ENCODE peak calls at places on chromosome 21, in seven cellular contexts. One of them, this sample, is unnamed.

GRCh38 chr21:32611471-32611997 is 643 bp downstream of the CFAP298 start:
- DNase-seq in nephron progenitor cell: peak
- DNase-seq in activated CD4-positive, alpha-beta T cell treated with anti-CD3 and anti-CD28 coated beads, Interleukin-2, amount 50 U/mL, for 24 hours: no peak
- DNase-seq in NCI-H1417: peak
- DNase-seq in choroid plexus epithelial cell: peak
- DNase-seq in HEK293T: peak
- DNase-seq in G401: no peak
- DNase-seq in this sample: peak

GRCh38 chr21:42383331-42383730 is 12.5 kb downstream of the TMPRSS3 start:
- DNase-seq in nephron progenitor cell: no peak
- DNase-seq in activated CD4-positive, alpha-beta T cell treated with anti-CD3 and anti-CD28 coated beads, Interleukin-2, amount 50 U/mL, for 24 hours: no peak
- DNase-seq in NCI-H1417: no peak
- DNase-seq in choroid plexus epithelial cell: no peak
- DNase-seq in HEK293T: no peak
- DNase-seq in G401: no peak
- DNase-seq in this sample: no peak

GRCh38 chr21:37463083-37463780 is 96.7 kb downstream of the DYRK1A start:
- DNase-seq in nephron progenitor cell: peak
- DNase-seq in activated CD4-positive, alpha-beta T cell treated with anti-CD3 and anti-CD28 coated beads, Interleukin-2, amount 50 U/mL, for 24 hours: no peak
- DNase-seq in NCI-H1417: peak
- DNase-seq in choroid plexus epithelial cell: peak
- DNase-seq in HEK293T: no peak
- DNase-seq in G401: peak
- DNase-seq in this sample: no peak

GRCh38 chr21:20451051-20451450 is 547.2 kb upstream of the NCAM2 start:
- DNase-seq in nephron progenitor cell: no peak
- DNase-seq in activated CD4-positive, alpha-beta T cell treated with anti-CD3 and anti-CD28 coated beads, Interleukin-2, amount 50 U/mL, for 24 hours: no peak
- DNase-seq in NCI-H1417: no peak
- DNase-seq in choroid plexus epithelial cell: peak
- DNase-seq in HEK293T: no peak
- DNase-seq in G401: no peak
- DNase-seq in this sample: no peak

GRCh38 chr21:42079008-42079938 is 8.2 kb downstream of the UMODL1 start:
- DNase-seq in nephron progenitor cell: no peak
- DNase-seq in activated CD4-positive, alpha-beta T cell treated with anti-CD3 and anti-CD28 coated beads, Interleukin-2, amount 50 U/mL, for 24 hours: no peak
- DNase-seq in NCI-H1417: no peak
- DNase-seq in choroid plexus epithelial cell: no peak
- DNase-seq in HEK293T: no peak
- DNase-seq in G401: no peak
- DNase-seq in this sample: no peak

GRCh38 chr21:43207868-43208267 is 39.1 kb downstream of the CRYAA start:
- DNase-seq in nephron progenitor cell: no peak
- DNase-seq in activated CD4-positive, alpha-beta T cell treated with anti-CD3 and anti-CD28 coated beads, Interleukin-2, amount 50 U/mL, for 24 hours: no peak
- DNase-seq in NCI-H1417: no peak
- DNase-seq in choroid plexus epithelial cell: no peak
- DNase-seq in HEK293T: no peak
- DNase-seq in G401: no peak
- DNase-seq in this sample: no peak

GRCh38 chr21:37675202-37675801 is 241.0 kb downstream of the KCNJ6 start:
- DNase-seq in nephron progenitor cell: peak
- DNase-seq in activated CD4-positive, alpha-beta T cell treated with anti-CD3 and anti-CD28 coated beads, Interleukin-2, amount 50 U/mL, for 24 hours: peak
- DNase-seq in NCI-H1417: peak
- DNase-seq in choroid plexus epithelial cell: peak
- DNase-seq in HEK293T: peak
- DNase-seq in G401: peak
- DNase-seq in this sample: peak

GRCh38 chr21:44288251-44289110 is 2.8 kb downstream of the AIRE start:
- DNase-seq in nephron progenitor cell: no peak
- DNase-seq in activated CD4-positive, alpha-beta T cell treated with anti-CD3 and anti-CD28 coated beads, Interleukin-2, amount 50 U/mL, for 24 hours: no peak
- DNase-seq in NCI-H1417: no peak
- DNase-seq in choroid plexus epithelial cell: no peak
- DNase-seq in HEK293T: no peak
- DNase-seq in G401: no peak
- DNase-seq in this sample: no peak

GRCh38 chr21:17519965-17520364 is 7.1 kb downstream of the CXADR start:
- DNase-seq in nephron progenitor cell: no peak
- DNase-seq in activated CD4-positive, alpha-beta T cell treated with anti-CD3 and anti-CD28 coated beads, Interleukin-2, amount 50 U/mL, for 24 hours: no peak
- DNase-seq in NCI-H1417: no peak
- DNase-seq in choroid plexus epithelial cell: no peak
- DNase-seq in HEK293T: no peak
- DNase-seq in G401: no peak
- DNase-seq in this sample: no peak

GRCh38 chr21:24118738-24119470 is 1488.4 kb downstream of the MRPL39 start:
- DNase-seq in nephron progenitor cell: no peak
- DNase-seq in activated CD4-positive, alpha-beta T cell treated with anti-CD3 and anti-CD28 coated beads, Interleukin-2, amount 50 U/mL, for 24 hours: no peak
- DNase-seq in NCI-H1417: no peak
- DNase-seq in choroid plexus epithelial cell: peak
- DNase-seq in HEK293T: no peak
- DNase-seq in G401: no peak
- DNase-seq in this sample: no peak

GRCh38 chr21:39048574-39048973 is 134.7 kb downstream of the PSMG1 start:
- DNase-seq in nephron progenitor cell: no peak
- DNase-seq in activated CD4-positive, alpha-beta T cell treated with anti-CD3 and anti-CD28 coated beads, Interleukin-2, amount 50 U/mL, for 24 hours: no peak
- DNase-seq in NCI-H1417: no peak
- DNase-seq in choroid plexus epithelial cell: peak
- DNase-seq in HEK293T: no peak
- DNase-seq in G401: no peak
- DNase-seq in this sample: no peak

GRCh38 chr21:33848252-33848953 is 67.2 kb downstream of the ATP5PO start:
- DNase-seq in nephron progenitor cell: no peak
- DNase-seq in activated CD4-positive, alpha-beta T cell treated with anti-CD3 and anti-CD28 coated beads, Interleukin-2, amount 50 U/mL, for 24 hours: no peak
- DNase-seq in NCI-H1417: peak
- DNase-seq in choroid plexus epithelial cell: no peak
- DNase-seq in HEK293T: no peak
- DNase-seq in G401: no peak
- DNase-seq in this sample: peak

GRCh38 chr21:29546071-29546470 is 247.3 kb downstream of the BACH1 start:
- DNase-seq in nephron progenitor cell: no peak
- DNase-seq in activated CD4-positive, alpha-beta T cell treated with anti-CD3 and anti-CD28 coated beads, Interleukin-2, amount 50 U/mL, for 24 hours: no peak
- DNase-seq in NCI-H1417: no peak
- DNase-seq in choroid plexus epithelial cell: no peak
- DNase-seq in HEK293T: no peak
- DNase-seq in G401: no peak
- DNase-seq in this sample: no peak

GRCh38 chr21:32994305-32994704 is 31.4 kb upstream of the OLIG2 start:
- DNase-seq in nephron progenitor cell: no peak
- DNase-seq in activated CD4-positive, alpha-beta T cell treated with anti-CD3 and anti-CD28 coated beads, Interleukin-2, amount 50 U/mL, for 24 hours: no peak
- DNase-seq in NCI-H1417: no peak
- DNase-seq in choroid plexus epithelial cell: peak
- DNase-seq in HEK293T: peak
- DNase-seq in G401: no peak
- DNase-seq in this sample: no peak

GRCh38 chr21:43716376-43717165 is 2.4 kb upstream of the PDXK start:
- DNase-seq in nephron progenitor cell: no peak
- DNase-seq in activated CD4-positive, alpha-beta T cell treated with anti-CD3 and anti-CD28 coated beads, Interleukin-2, amount 50 U/mL, for 24 hours: no peak
- DNase-seq in NCI-H1417: no peak
- DNase-seq in choroid plexus epithelial cell: no peak
- DNase-seq in HEK293T: no peak
- DNase-seq in G401: no peak
- DNase-seq in this sample: no peak

GRCh38 chr21:45747802-45748445 is 104.4 kb downstream of the PCBP3 start:
- DNase-seq in nephron progenitor cell: no peak
- DNase-seq in activated CD4-positive, alpha-beta T cell treated with anti-CD3 and anti-CD28 coated beads, Interleukin-2, amount 50 U/mL, for 24 hours: no peak
- DNase-seq in NCI-H1417: peak
- DNase-seq in choroid plexus epithelial cell: no peak
- DNase-seq in HEK293T: no peak
- DNase-seq in G401: peak
- DNase-seq in this sample: peak

GRCh38 chr21:34642211-34643075 is 26.4 kb upstream of the CLIC6 start:
- DNase-seq in nephron progenitor cell: no peak
- DNase-seq in activated CD4-positive, alpha-beta T cell treated with anti-CD3 and anti-CD28 coated beads, Interleukin-2, amount 50 U/mL, for 24 hours: no peak
- DNase-seq in NCI-H1417: no peak
- DNase-seq in choroid plexus epithelial cell: peak
- DNase-seq in HEK293T: no peak
- DNase-seq in G401: no peak
- DNase-seq in this sample: no peak

GRCh38 chr21:33441489-33442477 is 38.0 kb downstream of the TMEM50B start:
- DNase-seq in nephron progenitor cell: peak
- DNase-seq in activated CD4-positive, alpha-beta T cell treated with anti-CD3 and anti-CD28 coated beads, Interleukin-2, amount 50 U/mL, for 24 hours: no peak
- DNase-seq in NCI-H1417: peak
- DNase-seq in choroid plexus epithelial cell: peak
- DNase-seq in HEK293T: no peak
- DNase-seq in G401: no peak
- DNase-seq in this sample: peak

GRCh38 chr21:44407493-44407892 is 47.8 kb upstream of the LRRC3 start:
- DNase-seq in nephron progenitor cell: no peak
- DNase-seq in activated CD4-positive, alpha-beta T cell treated with anti-CD3 and anti-CD28 coated beads, Interleukin-2, amount 50 U/mL, for 24 hours: no peak
- DNase-seq in NCI-H1417: no peak
- DNase-seq in choroid plexus epithelial cell: no peak
- DNase-seq in HEK293T: no peak
- DNase-seq in G401: no peak
- DNase-seq in this sample: no peak

GRCh38 chr21:42474043-42474831 is 21.8 kb downstream of the RSPH1 start:
- DNase-seq in nephron progenitor cell: no peak
- DNase-seq in activated CD4-positive, alpha-beta T cell treated with anti-CD3 and anti-CD28 coated beads, Interleukin-2, amount 50 U/mL, for 24 hours: no peak
- DNase-seq in NCI-H1417: peak
- DNase-seq in choroid plexus epithelial cell: peak
- DNase-seq in HEK293T: no peak
- DNase-seq in G401: no peak
- DNase-seq in this sample: peak

GRCh38 chr21:38413958-38414506 is 84.2 kb downstream of the ERG start:
- DNase-seq in nephron progenitor cell: no peak
- DNase-seq in activated CD4-positive, alpha-beta T cell treated with anti-CD3 and anti-CD28 coated beads, Interleukin-2, amount 50 U/mL, for 24 hours: no peak
- DNase-seq in NCI-H1417: no peak
- DNase-seq in choroid plexus epithelial cell: peak
- DNase-seq in HEK293T: no peak
- DNase-seq in G401: no peak
- DNase-seq in this sample: no peak

GRCh38 chr21:16002872-16003466 is 273.2 kb downstream of the USP25 start:
- DNase-seq in nephron progenitor cell: no peak
- DNase-seq in activated CD4-positive, alpha-beta T cell treated with anti-CD3 and anti-CD28 coated beads, Interleukin-2, amount 50 U/mL, for 24 hours: no peak
- DNase-seq in NCI-H1417: no peak
- DNase-seq in choroid plexus epithelial cell: peak
- DNase-seq in HEK293T: no peak
- DNase-seq in G401: peak
- DNase-seq in this sample: no peak

GRCh38 chr21:41766883-41767605 is at the start of gene RIPK4:
- DNase-seq in nephron progenitor cell: peak
- DNase-seq in activated CD4-positive, alpha-beta T cell treated with anti-CD3 and anti-CD28 coated beads, Interleukin-2, amount 50 U/mL, for 24 hours: peak
- DNase-seq in NCI-H1417: peak
- DNase-seq in choroid plexus epithelial cell: no peak
- DNase-seq in HEK293T: peak
- DNase-seq in G401: no peak
- DNase-seq in this sample: no peak

GRCh38 chr21:41571938-41572510 is 64.1 kb upstream of the TMPRSS2 start:
- DNase-seq in nephron progenitor cell: no peak
- DNase-seq in activated CD4-positive, alpha-beta T cell treated with anti-CD3 and anti-CD28 coated beads, Interleukin-2, amount 50 U/mL, for 24 hours: no peak
- DNase-seq in NCI-H1417: no peak
- DNase-seq in choroid plexus epithelial cell: no peak
- DNase-seq in HEK293T: no peak
- DNase-seq in G401: no peak
- DNase-seq in this sample: no peak

GRCh38 chr21:33608559-33608958 is 20.1 kb upstream of the DONSON start:
- DNase-seq in nephron progenitor cell: no peak
- DNase-seq in activated CD4-positive, alpha-beta T cell treated with anti-CD3 and anti-CD28 coated beads, Interleukin-2, amount 50 U/mL, for 24 hours: no peak
- DNase-seq in NCI-H1417: no peak
- DNase-seq in choroid plexus epithelial cell: no peak
- DNase-seq in HEK293T: no peak
- DNase-seq in G401: no peak
- DNase-seq in this sample: no peak